ENCODE peak calls at places on chromosomes 2 and 18, in seven cellular contexts. E is choroid plexus epithelial cell, I is GM12864, T is fibroblast of the aortic adventitia, M is left ventricle myocardium inferior, L is lung, C is uterus. Q is an unnamed sample.

GRCh38 chr2:60973705-60974104 is 43.8 kb upstream of the PEX13 start:
- DNase-seq in E (no peak), M (no peak), C (no peak), I (no peak), L (no peak), T (no peak), Q (no peak)

GRCh38 chr18:44917184-44917864 is 236.6 kb downstream of the SETBP1 start:
- DNase-seq in L (no peak), C (no peak), M (no peak), T (peak), I (no peak), E (no peak), Q (no peak)

GRCh38 chr2:227366861-227367800 is 12.0 kb downstream of the TM4SF20 start:
- DNase-seq in T (peak), M (no peak), L (no peak), E (peak), I (no peak), C (no peak), Q (no peak)

GRCh38 chr2:106572541-106573148 is 85.5 kb downstream of the CD8B2 start:
- DNase-seq in M (no peak), E (no peak), T (no peak), C (no peak), L (no peak), I (no peak), Q (peak)

GRCh38 chr18:66616523-66616983 is 12.7 kb upstream of the CDH19 start:
- DNase-seq in T (no peak), E (peak), L (no peak), I (no peak), C (no peak), M (no peak), Q (peak)

GRCh38 chr2:83217862-83218261 is 1241.2 kb downstream of the SUCLG1 start:
- DNase-seq in I (no peak), L (no peak), M (no peak), C (no peak), T (no peak), E (no peak), Q (no peak)

GRCh38 chr2:12326449-12327190 is 390.1 kb upstream of the TRIB2 start:
- DNase-seq in L (no peak), I (no peak), T (no peak), E (no peak), C (no peak), M (no peak), Q (peak)

GRCh38 chr2:8987413-8987812 is 16.1 kb downstream of the MBOAT2 start:
- DNase-seq in C (no peak), M (no peak), I (no peak), L (no peak), E (no peak), T (peak), Q (no peak)

GRCh38 chr2:233130481-233130970 is 70.4 kb downstream of the INPP5D start:
- DNase-seq in C (no peak), T (no peak), I (no peak), M (no peak), E (no peak), L (no peak), Q (no peak)

GRCh38 chr2:28232267-28232666 is 160.4 kb upstream of the FOSL2 start:
- DNase-seq in C (peak), M (no peak), L (no peak), I (no peak), E (no peak), T (peak), Q (no peak)

GRCh38 chr18:56815926-56816325 is 164.8 kb downstream of the WDR7 start:
- DNase-seq in L (no peak), E (peak), C (no peak), I (no peak), M (no peak), T (no peak), Q (no peak)

GRCh38 chr2:57842531-57842930 is 204.1 kb upstream of the VRK2 start:
- DNase-seq in T (peak), L (no peak), E (no peak), M (no peak), I (no peak), C (no peak), Q (no peak)

GRCh38 chr18:74082476-74083070 is 65.1 kb downstream of the FBXO15 start:
- DNase-seq in C (no peak), T (peak), E (peak), L (no peak), I (no peak), M (peak), Q (peak)

GRCh38 chr2:235495373-235496238 is 1.8 kb downstream of the AGAP1 start:
- DNase-seq in T (peak), C (no peak), E (no peak), I (no peak), L (no peak), M (no peak), Q (peak)

GRCh38 chr2:186582698-186583097 is 7.2 kb upstream of the ITGAV start:
- DNase-seq in L (no peak), T (no peak), M (no peak), C (no peak), E (no peak), I (no peak), Q (no peak)

GRCh38 chr2:143701785-143702184 is 572.6 kb downstream of the ARHGAP15 start:
- DNase-seq in E (no peak), L (no peak), T (no peak), I (no peak), M (no peak), C (no peak), Q (no peak)

GRCh38 chr2:11850082-11850481 is 103.7 kb downstream of the LPIN1 start:
- DNase-seq in E (no peak), L (no peak), I (no peak), T (no peak), C (no peak), M (no peak), Q (peak)

GRCh38 chr2:233165895-233166661 is 85.4 kb upstream of the ATG16L1 start:
- DNase-seq in M (peak), T (peak), I (no peak), L (peak), E (peak), C (no peak), Q (no peak)

GRCh38 chr18:25351280-25351772 is 640 bp downstream of the ZNF521 start:
- DNase-seq in T (peak), L (no peak), I (no peak), M (no peak), C (peak), E (peak), Q (peak)

GRCh38 chr2:73827018-73827417 is 1.7 kb upstream of the STAMBP start:
- DNase-seq in T (peak), L (no peak), E (peak), C (no peak), I (no peak), M (no peak), Q (no peak)

GRCh38 chr18:47729356-47729755 is 201.1 kb downstream of the SMAD2 start:
- DNase-seq in L (no peak), E (no peak), M (no peak), C (no peak), I (no peak), T (no peak), Q (no peak)

GRCh38 chr2:215748446-215748845 is 264.9 kb downstream of the MREG start:
- DNase-seq in T (peak), I (no peak), C (no peak), L (no peak), E (peak), M (peak), Q (no peak)

GRCh38 chr18:49055787-49056186 is 105.0 kb upstream of the SMAD7 start:
- DNase-seq in C (peak), I (no peak), L (peak), M (peak), T (peak), E (peak), Q (no peak)

GRCh38 chr18:23693849-23694248 is 4.6 kb downstream of the LAMA3 start:
- DNase-seq in I (no peak), C (no peak), E (no peak), T (no peak), M (no peak), L (no peak), Q (no peak)

GRCh38 chr2:237118731-237119130 is 33.0 kb downstream of the COPS8 start:
- DNase-seq in L (no peak), E (no peak), T (peak), I (no peak), C (no peak), M (no peak), Q (no peak)

GRCh38 chr2:128812183-128812940 is 493.7 kb upstream of the HS6ST1 start:
- DNase-seq in I (no peak), E (no peak), C (no peak), M (no peak), L (peak), T (no peak), Q (no peak)

GRCh38 chr2:18496516-18496915 is 63.9 kb downstream of the RDH14 start:
- DNase-seq in M (no peak), E (no peak), T (no peak), L (no peak), C (no peak), I (no peak), Q (no peak)

GRCh38 chr18:59052965-59053960 is 86.4 kb upstream of the SEC11C start:
- DNase-seq in L (no peak), I (no peak), C (no peak), E (peak), M (no peak), T (peak), Q (no peak)

GRCh38 chr2:72694715-72695496 is 130.9 kb downstream of the EXOC6B start:
- DNase-seq in C (peak), M (peak), L (peak), I (no peak), T (peak), E (peak), Q (peak)

GRCh38 chr18:56257215-56257614 is 381.2 kb downstream of the TXNL1 start:
- DNase-seq in M (no peak), E (peak), C (no peak), L (no peak), T (peak), I (no peak), Q (no peak)

GRCh38 chr2:28591711-28592365 is 96.0 kb downstream of the PLB1 start:
- DNase-seq in I (no peak), E (no peak), L (no peak), T (no peak), C (no peak), M (no peak), Q (no peak)

GRCh38 chr2:142868281-142868762 is 9.1 kb upstream of the KYNU start:
- DNase-seq in I (peak), C (peak), T (peak), L (peak), M (peak), E (no peak), Q (no peak)

DNA sequence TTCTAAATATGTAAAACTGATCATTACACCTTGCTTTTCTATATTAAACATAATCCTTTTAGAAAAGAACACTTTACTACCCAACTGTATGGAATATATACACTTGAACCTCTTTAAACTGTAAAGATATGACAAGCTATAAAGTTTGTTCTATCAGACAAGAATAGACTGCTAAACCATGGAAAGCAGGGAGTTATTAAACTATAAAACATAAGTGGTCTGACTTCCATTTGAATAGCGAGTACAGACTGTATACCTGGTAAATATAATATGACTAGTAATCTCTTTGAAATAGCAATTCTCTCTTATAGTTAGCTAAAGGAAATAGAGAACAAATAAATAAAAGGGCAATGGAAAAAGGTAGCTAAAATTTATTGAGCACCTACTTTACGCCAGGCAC is 125.7 kb downstream of the PRKRA start:
- DNase-seq in T (no peak), L (no peak), I (no peak), M (no peak), E (no peak), C (no peak), Q (no peak)
- H3K4me3 ChIP-seq in T (no peak), L (no peak), I (no peak), M (no peak), E (no peak), C (no peak), Q (no peak)

GRCh38 chr2:42386684-42387083 is 25.7 kb upstream of the COX7A2L start:
- DNase-seq in M (no peak), L (no peak), E (peak), I (no peak), C (no peak), T (no peak), Q (no peak)
- TF ChIP-seq CTCF in M (peak), L (no peak), E (peak), I (peak), C (no peak), T (peak), Q (peak)

GRCh38 chr2:100285011-100285410 is 37.3 kb downstream of the LONRF2 start:
- DNase-seq in E (no peak), L (no peak), I (no peak), M (no peak), T (no peak), C (no peak), Q (no peak)

GRCh38 chr2:100278986-100279385 is 43.3 kb downstream of the LONRF2 start:
- DNase-seq in E (no peak), L (no peak), T (no peak), I (no peak), M (no peak), C (no peak), Q (no peak)

GRCh38 chr2:100283724-100284501 is 38.4 kb downstream of the LONRF2 start:
- DNase-seq in E (no peak), C (no peak), T (no peak), L (no peak), I (no peak), M (no peak), Q (no peak)

GRCh38 chr2:100279586-100280534 is 42.4 kb downstream of the LONRF2 start:
- DNase-seq in C (no peak), E (no peak), I (no peak), T (no peak), L (no peak), M (no peak), Q (no peak)

DNA sequence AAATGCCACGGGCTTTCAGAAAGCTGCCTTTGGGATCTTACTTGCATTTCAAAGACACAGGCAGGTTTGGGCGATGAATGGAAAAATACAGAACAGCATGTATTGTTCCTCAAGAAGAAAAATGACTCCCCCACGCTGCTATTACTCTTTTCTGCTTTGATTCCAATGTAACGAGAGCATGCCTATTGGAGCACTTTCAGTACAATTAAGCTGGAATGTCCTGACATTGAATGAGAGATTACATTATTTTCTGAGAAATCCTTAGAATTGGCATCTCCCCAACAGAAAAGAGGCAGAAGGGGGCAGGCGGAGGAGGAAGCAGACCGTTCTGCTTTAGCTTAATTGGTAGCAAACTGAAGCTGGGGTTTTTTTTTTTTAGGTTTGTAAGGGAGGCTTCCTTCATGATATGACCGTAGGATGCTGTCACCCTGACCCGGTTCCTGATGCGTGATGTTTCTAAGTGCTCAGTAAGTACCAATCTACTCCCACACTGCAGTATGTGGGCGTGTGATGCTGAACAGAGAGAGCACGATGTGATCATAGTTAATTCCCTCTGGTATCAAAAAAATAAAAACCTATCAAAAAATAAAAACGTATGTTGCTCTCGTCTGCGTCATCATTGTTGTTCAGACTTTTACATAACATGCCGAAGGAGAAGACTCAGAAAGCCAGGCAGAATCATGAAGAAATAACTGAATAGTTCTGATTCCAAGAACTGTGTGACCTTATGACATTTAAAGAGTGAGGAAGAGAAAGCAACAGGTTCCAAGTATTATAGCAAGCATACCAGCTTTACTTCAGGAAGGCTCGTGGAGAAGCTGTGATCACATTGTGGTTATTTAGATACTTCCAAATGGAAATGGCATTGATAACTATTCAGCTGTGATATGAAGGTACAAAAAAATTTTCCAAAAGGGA is 40.5 kb downstream of the LONRF2 start:
- DNase-seq in I (no peak), L (no peak), C (peak), M (no peak), E (peak), T (peak), Q (peak)
- H3K4me3 ChIP-seq in I (no peak), L (no peak), C (no peak), M (peak), E (no peak), T (peak), Q (no peak)

DNA sequence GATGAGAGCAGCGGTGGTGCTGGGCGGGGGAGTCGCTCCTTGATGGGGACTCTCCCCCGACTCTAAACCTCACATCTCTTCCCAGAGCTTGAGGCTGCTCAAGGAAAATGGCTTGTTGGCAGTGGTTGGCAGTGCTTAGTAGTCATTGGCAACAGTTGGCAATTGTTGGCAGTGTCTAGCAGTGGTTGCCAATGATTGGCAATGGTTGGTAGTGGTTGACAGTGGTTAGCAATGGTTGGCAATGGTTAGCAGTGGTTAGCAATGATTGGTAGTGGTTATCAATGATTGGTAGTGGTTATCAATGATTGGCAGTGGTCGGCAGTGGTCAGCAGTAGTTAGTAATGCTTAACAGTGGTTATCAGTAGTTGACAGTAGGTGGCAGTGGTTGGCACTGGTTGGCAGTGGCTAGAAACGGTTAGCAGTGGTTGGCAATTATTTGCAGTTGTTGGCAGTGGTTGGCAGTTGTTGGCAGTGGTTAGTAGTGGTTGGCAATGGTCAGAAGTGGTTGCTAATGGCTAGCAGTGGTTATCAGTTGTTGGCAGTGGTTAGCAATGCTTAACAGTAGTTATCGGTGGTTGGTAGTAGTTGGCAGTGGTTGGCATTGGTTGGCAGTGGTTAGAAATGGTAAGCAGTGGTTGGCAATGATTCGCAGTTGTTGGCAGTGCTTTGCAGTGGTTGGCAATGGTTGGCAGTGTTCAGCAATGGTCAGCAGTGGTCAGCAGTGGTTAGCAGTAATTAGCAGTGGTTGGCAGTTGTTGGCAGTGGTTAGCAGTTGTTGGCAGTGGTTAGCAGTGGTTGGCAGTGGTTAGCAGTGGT is 85.4 kb upstream of the OTOS start:
- DNase-seq in E (no peak), C (no peak), M (no peak), L (no peak), I (no peak), T (no peak), Q (no peak)
- TF ChIP-seq CTCF in E (no peak), C (no peak), M (no peak), L (no peak), I (no peak), T (no peak), Q (peak)

Q was measured in neural progenitor cell.